ENCODE peak calls at places on chromosomes 12 and 14, in eight cellular contexts. E is PC-3, J is T-cell, Z is neural progenitor cell, H is ELR, N is HCT116, Y is dermis microvascular lymphatic vessel endothelial cell, K is GM04504. S is an unnamed sample.
A peak's percentile ranks its signal among the peaks of the same experiment; 100 is the strongest.

GRCh38 chr12:13093191-13093849 is 10.1 kb downstream of the GSG1 start:
- DNase-seq in Y (peak; percentile 36), J (no peak), Z (no peak), H (peak; percentile 85), N (no peak), E (peak; percentile 77), K (no peak), S (no peak)

GRCh38 chr12:53558631-53559030 is 51.3 kb upstream of the NPFF start:
- DNase-seq in E (no peak), Z (no peak), J (no peak), N (no peak), Y (no peak), H (no peak), K (no peak), S (no peak)

GRCh38 chr14:71150737-71151136 is 243.5 kb downstream of the PCNX1 start:
- DNase-seq in Y (no peak), J (no peak), E (no peak), N (no peak), K (no peak), Z (no peak), H (no peak), S (no peak)

GRCh38 chr14:51331651-51332367 is 91.8 kb downstream of the TMX1 start:
- DNase-seq in Y (no peak), H (peak; percentile 20), E (no peak), Z (no peak), J (no peak), K (no peak), N (no peak), S (no peak)

GRCh38 chr14:60563113-60563512 is 54.2 kb downstream of the SIX6 start:
- DNase-seq in Y (no peak), H (no peak), Z (no peak), J (no peak), E (no peak), N (no peak), K (peak; percentile 38), S (peak; percentile 53)

GRCh38 chr12:40622246-40622838 is 69.9 kb upstream of the CNTN1 start:
- DNase-seq in Y (peak; percentile 11), H (peak; percentile 34), N (peak; percentile 50), J (peak; percentile 2), Z (peak; percentile 69), E (peak; percentile 74), K (peak; percentile 12), S (peak; percentile 2)

GRCh38 chr12:51320695-51321320 is 3.2 kb downstream of the BIN2 start:
- DNase-seq in H (no peak), K (peak; percentile 22), Y (no peak), J (no peak), E (no peak), Z (peak; percentile 86), N (no peak), S (no peak)

GRCh38 chr14:101827286-101827685 is 65.8 kb downstream of the PPP2R5C start:
- DNase-seq in K (no peak), J (no peak), E (no peak), N (no peak), H (no peak), Y (no peak), Z (no peak), S (no peak)

GRCh38 chr12:68667896-68668295 is 18.9 kb upstream of the NUP107 start:
- DNase-seq in J (no peak), N (no peak), H (no peak), K (no peak), Y (no peak), E (no peak), Z (peak; percentile 5), S (no peak)

GRCh38 chr14:33570717-33571058 is 380.2 kb downstream of the EGLN3 start:
- DNase-seq in Z (no peak), K (no peak), J (no peak), Y (peak; percentile 64), H (no peak), N (no peak), E (no peak), S (no peak)

GRCh38 chr14:64612021-64612380 is 62.2 kb downstream of the PPP1R36 start:
- DNase-seq in Z (no peak), E (peak; percentile 53), N (no peak), Y (no peak), J (no peak), H (peak; percentile 76), K (no peak), S (no peak)

S was measured in skeletal muscle cell.